ENCODE peak calls at places on chromosomes 3 and 15, in six cellular contexts. One of them, this sample, is unnamed.

GRCh38 chr15:85312486-85312885 is 67.9 kb upstream of the AKAP13 start:
- DNase-seq in transverse colon: no peak
- DNase-seq in SK-N-SH: no peak
- DNase-seq in breast epithelium: no peak
- DNase-seq in stomach: no peak
- DNase-seq in sigmoid colon: no peak
- DNase-seq in this sample: no peak

GRCh38 chr15:41281236-41281635 is 50.2 kb downstream of the CHP1 start:
- DNase-seq in transverse colon: no peak
- DNase-seq in SK-N-SH: no peak
- DNase-seq in breast epithelium: no peak
- DNase-seq in stomach: no peak
- DNase-seq in sigmoid colon: no peak
- DNase-seq in this sample: no peak

GRCh38 chr3:194439915-194440550 is 41.0 kb upstream of the GP5 start:
- DNase-seq in transverse colon: no peak
- DNase-seq in SK-N-SH: no peak
- DNase-seq in breast epithelium: no peak
- DNase-seq in stomach: no peak
- DNase-seq in sigmoid colon: no peak
- DNase-seq in this sample: no peak

GRCh38 chr3:151168269-151169094 is 34.5 kb downstream of the GPR171 start:
- DNase-seq in transverse colon: peak; percentile 87
- DNase-seq in SK-N-SH: peak; percentile 62
- DNase-seq in breast epithelium: peak; percentile 70
- DNase-seq in stomach: peak; percentile 84
- DNase-seq in sigmoid colon: peak; percentile 84
- DNase-seq in this sample: no peak

GRCh38 chr3:192812736-192813383 is 85.5 kb upstream of the FGF12 start:
- DNase-seq in transverse colon: peak; percentile 29
- DNase-seq in SK-N-SH: no peak
- DNase-seq in breast epithelium: no peak
- DNase-seq in stomach: no peak
- DNase-seq in sigmoid colon: no peak
- DNase-seq in this sample: no peak

GRCh38 chr3:65953881-65954733 is 84.6 kb downstream of the MAGI1 start:
- DNase-seq in transverse colon: peak; percentile 72
- DNase-seq in SK-N-SH: no peak
- DNase-seq in breast epithelium: peak; percentile 54
- DNase-seq in stomach: peak; percentile 91
- DNase-seq in sigmoid colon: no peak
- DNase-seq in this sample: no peak

GRCh38 chr15:83837946-83838571 is 184.1 kb downstream of the ADAMTSL3 start:
- DNase-seq in transverse colon: no peak
- DNase-seq in SK-N-SH: peak; percentile 55
- DNase-seq in breast epithelium: no peak
- DNase-seq in stomach: peak; percentile 27
- DNase-seq in sigmoid colon: no peak
- DNase-seq in this sample: no peak

GRCh38 chr3:52187576-52187975 is 10.4 kb upstream of the ALAS1 start:
- DNase-seq in transverse colon: no peak
- DNase-seq in SK-N-SH: no peak
- DNase-seq in breast epithelium: no peak
- DNase-seq in stomach: no peak
- DNase-seq in sigmoid colon: no peak
- DNase-seq in this sample: no peak

GRCh38 chr15:80876034-80876433 is 96.9 kb downstream of the CEMIP start:
- DNase-seq in transverse colon: no peak
- DNase-seq in SK-N-SH: no peak
- DNase-seq in breast epithelium: no peak
- DNase-seq in stomach: no peak
- DNase-seq in sigmoid colon: no peak
- DNase-seq in this sample: no peak

GRCh38 chr3:111392911-111393351 is 149.1 kb upstream of the CD96 start:
- DNase-seq in transverse colon: no peak
- DNase-seq in SK-N-SH: no peak
- DNase-seq in breast epithelium: no peak
- DNase-seq in stomach: no peak
- DNase-seq in sigmoid colon: no peak
- DNase-seq in this sample: no peak

GRCh38 chr3:17546500-17546899 is 195.9 kb downstream of the TBC1D5 start:
- DNase-seq in transverse colon: no peak
- DNase-seq in SK-N-SH: no peak
- DNase-seq in breast epithelium: no peak
- DNase-seq in stomach: no peak
- DNase-seq in sigmoid colon: no peak
- DNase-seq in this sample: no peak

GRCh38 chr15:100001405-100001804 is 268.2 kb upstream of the LYSMD4 start:
- DNase-seq in transverse colon: no peak
- DNase-seq in SK-N-SH: no peak
- DNase-seq in breast epithelium: peak; percentile 9
- DNase-seq in stomach: no peak
- DNase-seq in sigmoid colon: no peak
- DNase-seq in this sample: no peak

GRCh38 chr15:63942486-63943365 is 103.6 kb downstream of the DAPK2 start:
- DNase-seq in transverse colon: no peak
- DNase-seq in SK-N-SH: no peak
- DNase-seq in breast epithelium: peak; percentile 22
- DNase-seq in stomach: no peak
- DNase-seq in sigmoid colon: no peak
- DNase-seq in this sample: no peak

GRCh38 chr3:31132132-31132769 is 237.8 kb upstream of the GADL1 start:
- DNase-seq in transverse colon: no peak
- DNase-seq in SK-N-SH: peak; percentile 17
- DNase-seq in breast epithelium: no peak
- DNase-seq in stomach: no peak
- DNase-seq in sigmoid colon: no peak
- DNase-seq in this sample: no peak

GRCh38 chr3:50327129-50327528 is 894 bp downstream of the TUSC2 start:
- DNase-seq in transverse colon: no peak
- DNase-seq in SK-N-SH: no peak
- DNase-seq in breast epithelium: no peak
- DNase-seq in stomach: no peak
- DNase-seq in sigmoid colon: no peak
- DNase-seq in this sample: no peak

GRCh38 chr3:50325497-50326181 is 2.4 kb downstream of the TUSC2 start:
- DNase-seq in transverse colon: no peak
- DNase-seq in SK-N-SH: no peak
- DNase-seq in breast epithelium: no peak
- DNase-seq in stomach: no peak
- DNase-seq in sigmoid colon: no peak
- DNase-seq in this sample: no peak

GRCh38 chr3:50326182-50326541 is 1.9 kb downstream of the TUSC2 start:
- DNase-seq in transverse colon: no peak
- DNase-seq in SK-N-SH: no peak
- DNase-seq in breast epithelium: no peak
- DNase-seq in stomach: no peak
- DNase-seq in sigmoid colon: no peak
- DNase-seq in this sample: no peak

GRCh38 chr3:50330330-50330729 is 2.3 kb upstream of the TUSC2 start:
- DNase-seq in transverse colon: no peak
- DNase-seq in SK-N-SH: no peak
- DNase-seq in breast epithelium: no peak
- DNase-seq in stomach: no peak
- DNase-seq in sigmoid colon: no peak
- DNase-seq in this sample: no peak

DNA sequence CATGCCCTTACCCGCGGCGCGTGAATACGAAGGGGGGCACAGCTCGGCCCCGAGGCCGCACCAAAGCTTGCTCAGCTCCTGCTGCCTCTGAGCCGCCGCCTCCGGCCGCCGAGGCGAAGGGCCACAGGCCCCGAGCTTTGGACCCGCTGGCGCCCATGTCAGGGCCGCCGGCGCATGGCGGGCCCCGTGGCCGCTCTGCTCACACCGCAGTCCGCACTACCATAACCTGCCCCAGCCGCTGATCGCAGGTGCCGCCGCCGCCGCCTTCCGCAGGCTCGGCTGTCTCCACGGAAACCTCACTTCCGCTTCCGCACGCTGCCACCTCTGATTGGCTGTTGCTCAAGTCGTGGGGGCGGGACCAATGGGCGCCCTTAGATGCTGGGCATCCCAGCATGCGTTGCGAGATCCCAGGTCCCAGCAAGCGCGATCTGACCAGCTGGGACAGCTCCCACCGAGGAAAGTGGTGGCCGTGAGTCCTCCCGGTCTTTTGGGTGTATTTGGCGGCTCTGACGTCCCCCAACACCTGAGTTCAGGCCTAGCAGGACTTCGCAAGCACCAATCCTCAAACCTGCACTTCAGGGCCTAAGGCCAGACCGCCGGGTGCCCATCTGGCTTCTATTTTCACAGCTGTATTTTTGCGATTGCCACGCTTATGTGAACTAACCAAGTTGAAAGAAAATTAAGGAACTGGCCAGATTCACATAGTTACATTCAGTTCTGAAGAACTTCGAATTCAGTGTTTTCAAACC is at the start of gene TUSC2:
- DNase-seq in transverse colon: peak; percentile 99
- DNase-seq in SK-N-SH: peak; percentile 97
- DNase-seq in breast epithelium: peak; percentile 97
- DNase-seq in stomach: peak; percentile 99
- DNase-seq in sigmoid colon: peak; percentile 99
- DNase-seq in this sample: no peak
- TF ChIP-seq POLR2AphosphoS5 in transverse colon: peak; percentile 90
- TF ChIP-seq POLR2AphosphoS5 in SK-N-SH: peak; percentile 87
- TF ChIP-seq POLR2AphosphoS5 in breast epithelium: peak; percentile 89
- TF ChIP-seq POLR2AphosphoS5 in stomach: peak; percentile 97
- TF ChIP-seq POLR2AphosphoS5 in sigmoid colon: peak; percentile 97
- TF ChIP-seq POLR2AphosphoS5 in this sample: peak; percentile 85

DNA sequence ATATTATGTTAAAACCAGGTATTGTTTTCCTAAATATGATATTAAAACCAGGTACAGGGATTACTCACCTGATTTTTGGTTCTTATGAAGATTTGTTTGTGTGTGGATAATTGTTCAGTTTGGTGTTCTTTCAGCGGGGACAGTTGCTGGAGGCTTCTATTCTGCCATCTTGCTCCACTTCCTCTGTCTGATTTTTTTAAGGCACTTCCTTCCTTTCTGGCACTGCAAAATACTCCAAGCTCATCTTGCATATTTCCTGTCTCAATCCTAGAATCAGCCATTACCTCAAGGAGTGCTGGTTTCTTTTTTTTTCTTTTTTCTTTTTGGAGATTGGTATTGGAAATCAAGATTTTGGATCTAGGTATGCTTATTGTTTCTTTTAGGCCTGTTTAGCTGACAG is 229.9 kb downstream of the SV2B start:
- DNase-seq in transverse colon: no peak
- DNase-seq in SK-N-SH: no peak
- DNase-seq in breast epithelium: no peak
- DNase-seq in stomach: no peak
- DNase-seq in sigmoid colon: no peak
- DNase-seq in this sample: no peak
- H3K4me3 ChIP-seq in transverse colon: no peak overlapping the region
- H3K4me3 ChIP-seq in SK-N-SH: no peak overlapping the region
- H3K4me3 ChIP-seq in breast epithelium: no peak overlapping the region
- H3K4me3 ChIP-seq in stomach: no peak overlapping the region
- H3K4me3 ChIP-seq in sigmoid colon: no peak overlapping the region
- H3K4me3 ChIP-seq in this sample: no peak overlapping the region

GRCh38 chr15:74782596-74783071 is 754 bp downstream of the CSK start:
- DNase-seq in transverse colon: no peak
- DNase-seq in SK-N-SH: no peak
- DNase-seq in breast epithelium: no peak
- DNase-seq in stomach: no peak
- DNase-seq in sigmoid colon: no peak
- DNase-seq in this sample: no peak
- H3K4me1 ChIP-seq in transverse colon: peaks cover 72% of the 10 kb centered on the region
- H3K4me1 ChIP-seq in SK-N-SH: peaks cover 42% of the 10 kb centered on the region
- H3K4me1 ChIP-seq in breast epithelium: peaks cover 38% of the 10 kb centered on the region
- H3K4me1 ChIP-seq in stomach: peaks cover 92% of the 10 kb centered on the region
- H3K4me1 ChIP-seq in sigmoid colon: peaks cover 66% of the 10 kb centered on the region
- H3K4me1 ChIP-seq in this sample: peaks cover 71% of the 10 kb centered on the region

GRCh38 chr3:195699860-195700259 is 20.9 kb upstream of the MUC20 start:
- DNase-seq in transverse colon: no peak
- DNase-seq in SK-N-SH: no peak
- DNase-seq in breast epithelium: no peak
- DNase-seq in stomach: no peak
- DNase-seq in sigmoid colon: no peak
- DNase-seq in this sample: no peak
- TF ChIP-seq POLR2AphosphoS5 in transverse colon: no peak
- TF ChIP-seq POLR2AphosphoS5 in SK-N-SH: no peak
- TF ChIP-seq POLR2AphosphoS5 in breast epithelium: no peak
- TF ChIP-seq POLR2AphosphoS5 in stomach: no peak
- TF ChIP-seq POLR2AphosphoS5 in sigmoid colon: no peak
- TF ChIP-seq POLR2AphosphoS5 in this sample: no peak